ENCODE peak calls at places on chromosomes 13 and 19, in seven cellular contexts. F, B, I, X, O, C and G are unnamed samples.

GRCh38 chr13:64369121-64369520 is 2861.0 kb downstream of the PCDH9 start:
- DNase-seq in F (no peak), B (no peak), I (peak; percentile 6), X (no peak), O (no peak), C (no peak), G (no peak)

GRCh38 chr19:5563008-5563431 is 4.7 kb downstream of the TINCR start:
- DNase-seq in F (no peak), B (no peak), I (no peak), X (no peak), O (no peak), C (no peak), G (no peak)

GRCh38 chr13:98576215-98576945 is 527 bp downstream of the STK24 start:
- DNase-seq in F (peak; percentile 67), B (no peak), I (peak; percentile 39), X (no peak), O (peak; percentile 45), C (peak; percentile 57), G (peak; percentile 74)

GRCh38 chr13:50284540-50284939 is 269.3 kb downstream of the KCNRG start:
- DNase-seq in F (no peak), B (no peak), I (no peak), X (no peak), O (peak; percentile 7), C (no peak), G (no peak)

GRCh38 chr13:52945348-52945747 is 83.3 kb upstream of the OLFM4 start:
- DNase-seq in F (no peak), B (no peak), I (no peak), X (no peak), O (no peak), C (no peak), G (no peak)

GRCh38 chr19:44846455-44847143 is 502 bp downstream of the NECTIN2 start:
- DNase-seq in F (peak; percentile 62), B (no peak), I (peak; percentile 47), X (peak; percentile 16), O (no peak), C (no peak), G (peak; percentile 83)

GRCh38 chr13:26653310-26653709 is 95.8 kb downstream of the WASF3 start:
- DNase-seq in F (no peak), B (no peak), I (peak; percentile 8), X (peak; percentile 13), O (no peak), C (no peak), G (no peak)

GRCh38 chr13:44280461-44280860 is 93.2 kb upstream of the SERP2 start:
- DNase-seq in F (no peak), B (no peak), I (no peak), X (peak; percentile 76), O (no peak), C (no peak), G (no peak)

GRCh38 chr19:32208060-32208459 is 137.3 kb upstream of the ZNF507 start:
- DNase-seq in F (no peak), B (no peak), I (no peak), X (no peak), O (no peak), C (no peak), G (no peak)

GRCh38 chr19:4062576-4063368 is 3.9 kb downstream of the ZBTB7A start:
- DNase-seq in F (peak; percentile 62), B (no peak), I (no peak), X (no peak), O (no peak), C (no peak), G (peak; percentile 77)

GRCh38 chr13:25375727-25376358 is 4.1 kb downstream of the ATP8A2 start:
- DNase-seq in F (peak; percentile 22), B (no peak), I (peak; percentile 60), X (peak; percentile 28), O (peak; percentile 56), C (peak; percentile 33), G (no peak)

GRCh38 chr13:45828253-45828968 is 23.1 kb downstream of the SIAH3 start:
- DNase-seq in F (no peak), B (no peak), I (no peak), X (no peak), O (no peak), C (no peak), G (no peak)

GRCh38 chr19:4913996-4914735 is 4.9 kb downstream of the UHRF1 start:
- DNase-seq in F (no peak), B (no peak), I (no peak), X (no peak), O (no peak), C (no peak), G (no peak)

GRCh38 chr13:34833562-34834182 is 108.4 kb upstream of the NBEA start:
- DNase-seq in F (no peak), B (no peak), I (no peak), X (peak; percentile 33), O (peak; percentile 1), C (no peak), G (no peak)

GRCh38 chr13:110449225-110450015 is 112.1 kb downstream of the RAB20 start:
- DNase-seq in F (no peak), B (no peak), I (no peak), X (no peak), O (no peak), C (no peak), G (no peak)

GRCh38 chr13:26605845-26606244 is 48.4 kb downstream of the WASF3 start:
- DNase-seq in F (no peak), B (no peak), I (no peak), X (no peak), O (peak; percentile 21), C (no peak), G (no peak)

GRCh38 chr19:17234911-17235617 is 9.0 kb downstream of the OCEL1 start:
- DNase-seq in F (peak; percentile 81), B (no peak), I (peak; percentile 48), X (peak; percentile 29), O (peak; percentile 73), C (no peak), G (peak; percentile 72)

GRCh38 chr19:17237747-17238706 is 7.7 kb downstream of the NR2F6 start:
- DNase-seq in F (no peak), B (no peak), I (no peak), X (no peak), O (no peak), C (no peak), G (no peak)

GRCh38 chr19:17235618-17236413 is 9.8 kb downstream of the OCEL1 start:
- DNase-seq in F (peak; percentile 68), B (no peak), I (peak; percentile 78), X (peak; percentile 33), O (peak; percentile 82), C (peak; percentile 67), G (peak; percentile 86)

GRCh38 chr19:17236414-17236716 is 9.4 kb downstream of the NR2F6 start:
- DNase-seq in F (peak; percentile 68), B (no peak), I (no peak), X (no peak), O (no peak), C (no peak), G (no peak)

GRCh38 chr19:17236831-17237543 is 8.7 kb downstream of the NR2F6 start:
- DNase-seq in F (no peak), B (no peak), I (no peak), X (no peak), O (no peak), C (no peak), G (no peak)
- H3K4me3 ChIP-seq in F (no peak overlapping the region), B (no peak overlapping the region), I (no peak overlapping the region), X (no peak overlapping the region), O (no peak overlapping the region), C (no peak overlapping the region), G (no peak overlapping the region)

DNA sequence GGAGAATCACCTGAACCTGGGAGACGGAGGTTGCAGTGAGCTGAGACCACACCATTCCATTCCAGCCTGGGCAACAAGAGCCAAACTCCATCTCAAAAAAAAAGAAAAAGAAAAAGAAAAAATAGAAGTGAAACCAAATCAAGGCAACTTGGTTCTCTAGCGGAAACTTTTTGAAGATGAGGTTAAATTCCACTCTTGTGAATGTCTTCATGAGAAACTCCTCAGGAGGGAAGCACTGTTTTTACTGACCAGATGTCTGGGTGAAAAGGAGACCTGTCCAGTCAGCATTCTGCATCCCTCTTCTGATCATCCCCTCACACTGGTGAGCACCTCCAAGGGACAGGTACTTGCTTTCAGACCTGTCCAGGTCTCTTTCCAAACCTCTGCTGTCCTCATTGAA is 15.8 kb downstream of the BRD4 start:
- DNase-seq in F (no peak), B (no peak), I (no peak), X (no peak), O (peak; percentile 64), C (no peak), G (no peak)
- H3K4me3 ChIP-seq in F (no peak overlapping the region), B (no peak overlapping the region), I (no peak overlapping the region), X (no peak overlapping the region), O (peak overlapping the region; percentile 39), C (no peak overlapping the region), G (no peak overlapping the region)

DNA sequence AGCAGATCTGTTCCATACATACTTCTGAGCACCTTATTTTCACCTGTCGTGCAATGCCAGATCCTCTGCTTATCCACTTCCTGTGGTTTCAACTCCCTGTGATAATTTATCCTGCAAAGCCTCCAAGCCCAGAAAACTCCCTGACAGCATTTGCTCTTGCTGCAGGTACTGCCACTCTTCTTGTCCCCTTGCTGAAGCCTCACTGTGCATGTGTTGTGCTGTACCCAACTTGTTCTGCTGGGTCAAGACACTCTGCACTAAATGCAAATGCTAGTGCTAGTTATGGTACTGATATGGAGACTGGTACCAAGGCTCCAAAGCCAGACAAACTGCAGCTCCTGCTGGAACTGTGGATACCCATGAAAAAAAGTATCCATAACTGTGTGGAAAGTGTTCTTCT is 315.4 kb upstream of the MIR17HG start:
- DNase-seq in F (no peak), B (no peak), I (no peak), X (no peak), O (no peak), C (no peak), G (no peak)
- H3K4me3 ChIP-seq in F (no peak overlapping the region), B (no peak overlapping the region), I (no peak overlapping the region), X (no peak overlapping the region), O (no peak overlapping the region), C (no peak overlapping the region), G (no peak overlapping the region)

DNA sequence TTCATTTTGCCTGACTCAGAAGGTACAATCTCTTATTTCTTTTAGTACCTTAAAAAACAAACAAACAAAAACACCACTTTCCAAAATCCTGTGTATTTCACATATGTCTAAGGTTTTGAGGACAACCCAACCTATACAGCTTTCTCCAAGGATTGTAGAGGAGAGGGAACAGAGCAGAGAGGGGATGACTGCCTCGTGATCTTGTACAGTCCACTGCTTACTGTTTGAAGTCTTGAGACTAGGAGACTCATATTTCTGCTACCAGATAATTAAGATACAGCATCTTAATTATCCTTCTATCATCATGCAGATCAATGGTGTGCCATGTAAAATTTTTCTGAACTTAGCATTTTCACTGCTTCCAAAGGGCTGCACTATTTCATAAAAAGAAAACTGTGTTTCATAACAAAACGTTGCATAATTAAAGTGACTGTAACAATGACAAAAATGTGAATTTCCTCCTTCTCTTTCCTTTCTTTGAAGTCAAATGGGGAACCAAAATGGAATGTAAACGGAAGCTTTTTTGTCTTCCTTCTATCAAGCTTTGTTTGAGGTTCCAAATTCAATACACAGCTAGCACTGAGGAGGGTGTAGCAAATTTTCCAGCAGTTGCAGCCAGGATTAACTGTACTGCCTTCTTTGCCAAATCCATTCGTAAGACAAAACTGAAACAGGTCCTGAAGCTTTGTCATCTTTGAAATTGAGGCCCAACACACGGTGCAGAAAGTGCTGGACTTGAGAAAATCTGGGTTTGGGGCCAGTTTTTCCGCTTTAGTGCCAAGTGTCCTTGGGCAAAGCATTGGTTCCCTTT is 34.8 kb upstream of the RCBTB2 start:
- DNase-seq in F (no peak), B (no peak), I (peak; percentile 51), X (no peak), O (no peak), C (no peak), G (no peak)
- H3K4me3 ChIP-seq in F (no peak overlapping the region), B (no peak overlapping the region), I (no peak overlapping the region), X (no peak overlapping the region), O (no peak overlapping the region), C (no peak overlapping the region), G (no peak overlapping the region)

GRCh38 chr19:40807147-40808020 is 8.4 kb downstream of the EGLN2 start:
- DNase-seq in F (peak; percentile 41), B (no peak), I (no peak), X (no peak), O (peak; percentile 48), C (no peak), G (no peak)
- H3K4me3 ChIP-seq in F (no peak overlapping the region), B (no peak overlapping the region), I (no peak overlapping the region), X (no peak overlapping the region), O (no peak overlapping the region), C (no peak overlapping the region), G (no peak overlapping the region)